ENCODE peak calls at places on chromosomes 11 and 22, in four cellular contexts. U, L, R and V are unnamed samples.

GRCh38 chr11:126990716-126991480 is 9.7 kb downstream of the KIRREL3 start:
- DNase-seq in U (no peak), R (no peak), L (peak; percentile 10), V (no peak)

GRCh38 chr11:68469642-68470041 is 9.1 kb downstream of the PPP6R3 start:
- DNase-seq in R (no peak), L (no peak), U (no peak), V (no peak)

GRCh38 chr22:31104869-31105268 is 2.5 kb downstream of the SELENOM start:
- DNase-seq in L (no peak), R (peak; percentile 43), U (no peak), V (no peak)

GRCh38 chr22:24240381-24240780 is 4.5 kb downstream of the GGT5 start:
- DNase-seq in L (peak; percentile 63), R (no peak), U (no peak), V (no peak)

GRCh38 chr11:31834237-31834636 is 23.1 kb upstream of the PAX6 start:
- DNase-seq in U (no peak), R (no peak), L (no peak), V (no peak)

GRCh38 chr11:79374707-79375106 is 66.1 kb downstream of the TENM4 start:
- DNase-seq in U (no peak), R (no peak), L (no peak), V (no peak)

GRCh38 chr11:106278391-106278790 is 200.9 kb downstream of the AASDHPPT start:
- DNase-seq in L (peak; percentile 90), R (no peak), U (no peak), V (peak; percentile 56)

GRCh38 chr11:12193515-12194336 is 83.3 kb downstream of the MICAL2 start:
- DNase-seq in U (no peak), L (no peak), R (no peak), V (no peak)

GRCh38 chr11:23961503-23962338 is 535.1 kb upstream of the LUZP2 start:
- DNase-seq in L (no peak), U (no peak), R (no peak), V (no peak)

GRCh38 chr22:47798229-47798628 is 1035.8 kb downstream of the TBC1D22A start:
- DNase-seq in R (no peak), L (no peak), U (no peak), V (no peak)

GRCh38 chr22:19208287-19208847 is 29.8 kb upstream of the SLC25A1 start:
- DNase-seq in U (no peak), L (no peak), R (no peak), V (no peak)

GRCh38 chr22:35305525-35306070 is 5.9 kb downstream of the TOM1 start:
- DNase-seq in L (no peak), R (no peak), U (no peak), V (peak; percentile 31)

GRCh38 chr11:11780843-11781242 is 60.9 kb upstream of the USP47 start:
- DNase-seq in R (no peak), L (no peak), U (no peak), V (no peak)

GRCh38 chr11:66116576-66117361 is 46.7 kb downstream of the PACS1 start:
- DNase-seq in U (no peak), L (no peak), R (peak; percentile 40), V (no peak)

GRCh38 chr11:22431074-22431473 is 92.9 kb downstream of the SLC17A6 start:
- DNase-seq in L (no peak), U (no peak), R (no peak), V (no peak)

GRCh38 chr11:12859872-12860657 is 149.1 kb upstream of the RASSF10 start:
- DNase-seq in R (no peak), L (no peak), U (no peak), V (no peak)

GRCh38 chr22:30885591-30885990 is 83.0 kb downstream of the MORC2 start:
- DNase-seq in L (no peak), R (no peak), U (no peak), V (no peak)

GRCh38 chr11:91673705-91674104 is 550.9 kb upstream of the FAT3 start:
- DNase-seq in U (no peak), L (no peak), R (no peak), V (no peak)

GRCh38 chr11:61727401-61727811 is 25.0 kb upstream of the MYRF start:
- DNase-seq in L (no peak), R (no peak), U (no peak), V (no peak)

GRCh38 chr11:79939111-79939510 is 498.3 kb upstream of the TENM4 start:
- DNase-seq in U (no peak), L (no peak), R (no peak), V (no peak)

GRCh38 chr11:104323841-104324240 is 159.9 kb upstream of the PDGFD start:
- DNase-seq in U (no peak), L (no peak), R (no peak), V (no peak)

GRCh38 chr22:43094551-43094950 is 5.4 kb upstream of the TTLL1 start:
- DNase-seq in U (no peak), R (no peak), L (no peak), V (no peak)

GRCh38 chr11:129574431-129574830 is 198.8 kb downstream of the BARX2 start:
- DNase-seq in U (no peak), L (no peak), R (no peak), V (no peak)

GRCh38 chr11:70378506-70379134 is 19.7 kb upstream of the CTTN start:
- DNase-seq in L (no peak), R (peak; percentile 15), U (no peak), V (no peak)

GRCh38 chr11:62505784-62506145 is 40.8 kb downstream of the AHNAK start:
- DNase-seq in L (no peak), U (no peak), R (no peak), V (no peak)

GRCh38 chr11:117221775-117222517 is 9.9 kb downstream of the PCSK7 start:
- DNase-seq in L (peak; percentile 94), R (no peak), U (no peak), V (no peak)

GRCh38 chr22:42343551-42344081 is 73.2 kb upstream of the TCF20 start:
- DNase-seq in L (no peak), U (no peak), R (no peak), V (no peak)

GRCh38 chr11:71342951-71343827 is 90.8 kb upstream of the SHANK2 start:
- DNase-seq in L (peak; percentile 29), U (peak; percentile 40), R (peak; percentile 45), V (no peak)

GRCh38 chr11:105968021-105968697 is 53.9 kb downstream of the MSANTD4 start:
- DNase-seq in U (no peak), R (no peak), L (no peak), V (no peak)

GRCh38 chr11:110777765-110778164 is 65.5 kb upstream of the ARHGAP20 start:
- DNase-seq in R (peak; percentile 35), U (no peak), L (peak; percentile 56), V (no peak)

GRCh38 chr11:105148241-105148640 is 8.7 kb upstream of the CARD18 start:
- DNase-seq in U (no peak), L (no peak), R (no peak), V (no peak)

GRCh38 chr11:111260761-111261160 is 15.2 kb downstream of the POU2AF2 start:
- DNase-seq in U (no peak), L (no peak), R (no peak), V (no peak)

DNA sequence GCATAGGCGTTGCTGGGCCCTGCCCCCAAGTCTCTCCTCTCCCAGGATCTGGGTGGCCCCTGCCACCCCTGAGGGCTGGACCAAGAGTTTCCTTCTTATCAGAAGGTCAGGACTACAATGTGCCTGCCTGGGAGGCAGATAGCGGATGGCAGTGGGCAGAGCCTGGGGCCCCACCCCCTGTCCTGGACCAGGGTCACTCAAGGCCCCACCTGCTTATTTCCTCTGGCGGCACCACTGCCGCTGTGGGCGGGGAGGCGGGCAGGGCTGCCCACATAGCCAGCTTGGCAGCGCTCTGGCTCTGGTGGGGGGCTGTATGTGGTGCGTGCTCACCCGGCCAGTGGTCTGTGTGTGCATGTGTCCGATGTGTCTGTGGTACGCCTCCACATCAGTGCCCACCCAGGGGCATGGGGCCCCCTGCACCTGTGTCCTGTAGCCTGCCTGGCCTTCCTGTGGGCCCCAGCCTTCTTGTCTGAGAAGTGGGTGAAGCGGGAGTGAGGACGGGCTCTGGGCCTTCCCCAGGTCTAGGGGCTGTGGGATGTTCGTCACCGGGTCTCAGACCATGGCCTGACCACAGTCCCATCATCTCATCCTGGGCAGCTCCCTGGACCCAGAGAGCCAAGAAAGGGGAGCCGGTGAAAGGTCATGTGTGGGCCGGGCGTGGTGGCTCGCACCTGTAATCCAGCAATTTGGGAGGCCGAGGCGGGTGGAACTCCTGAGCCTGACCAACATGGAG is 3.0 kb downstream of the GAS2L1 start:
- DNase-seq in U (no peak), L (no peak), R (no peak), V (no peak)
- H3K4me3 ChIP-seq in U (no peak overlapping the region), L (peak overlapping the region; percentile 40), R (no peak overlapping the region), V (peak overlapping the region; percentile 20)

DNA sequence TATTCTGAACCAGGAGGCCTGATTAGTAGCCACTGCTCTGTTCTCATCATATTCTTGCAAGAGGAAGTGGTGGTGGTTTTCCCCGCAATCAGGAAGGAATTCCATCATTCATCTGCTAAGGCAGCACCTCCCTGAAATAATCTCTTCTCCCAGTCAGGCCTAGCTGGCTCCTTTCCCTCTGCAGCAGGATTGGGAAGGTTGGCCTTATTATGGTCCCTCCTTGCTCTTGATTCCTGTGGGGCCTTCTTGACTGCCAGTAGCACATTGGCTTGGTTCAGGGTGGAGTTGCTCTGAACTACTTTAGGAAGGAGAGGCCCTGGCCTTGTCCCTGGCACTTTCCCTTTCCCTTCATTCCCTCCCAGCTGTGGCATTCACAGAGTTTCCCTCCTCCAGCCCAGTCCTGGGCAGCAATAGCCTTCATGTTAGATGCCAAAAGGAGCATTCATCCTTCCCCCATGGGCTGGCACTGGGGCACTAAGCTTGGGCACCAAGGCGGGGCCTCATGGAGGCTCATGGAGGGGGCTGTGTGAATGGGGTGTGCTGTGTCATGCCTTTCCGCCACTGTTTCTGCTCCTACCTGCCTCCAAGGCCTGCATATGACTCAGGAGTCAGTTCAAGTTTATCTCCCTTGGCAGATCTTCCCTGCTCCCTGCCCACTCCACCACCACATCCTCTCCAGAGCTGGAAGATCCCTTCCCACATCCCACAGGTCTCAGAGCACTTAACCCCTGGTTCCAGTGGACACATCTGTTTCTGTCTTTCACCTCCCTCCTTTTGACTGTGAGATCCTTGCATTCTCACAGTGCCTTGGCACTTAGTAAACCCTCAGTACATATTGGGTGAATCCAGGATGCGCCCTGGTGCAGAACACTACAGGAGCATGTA is 27.6 kb upstream of the CD44 start:
- DNase-seq in R (no peak), L (peak; percentile 91), U (no peak), V (peak; percentile 75)
- H3K4me3 ChIP-seq in R (no peak overlapping the region), L (no peak overlapping the region), U (no peak overlapping the region), V (no peak overlapping the region)

GRCh38 chr22:39520054-39520873 is at the start of gene ATF4:
- DNase-seq in U (peak; percentile 99), R (peak; percentile 100), L (peak; percentile 100), V (peak; percentile 99)

GRCh38 chr22:39518996-39519680 is 1.2 kb upstream of the ATF4 start:
- DNase-seq in U (no peak), L (no peak), R (peak; percentile 52), V (no peak)

GRCh38 chr22:39519681-39520053 is 695 bp upstream of the ATF4 start:
- DNase-seq in U (no peak), R (peak; percentile 60), L (peak; percentile 68), V (no peak)

GRCh38 chr22:39517470-39517869 is 2.9 kb upstream of the ATF4 start:
- DNase-seq in R (no peak), U (no peak), L (no peak), V (no peak)

GRCh38 chr22:39518124-39518786 is 2.1 kb upstream of the ATF4 start:
- DNase-seq in U (no peak), R (no peak), L (peak; percentile 81), V (no peak)
- H3K4me3 ChIP-seq in U (peak overlapping the region; percentile 85), R (no peak overlapping the region), L (no peak overlapping the region), V (no peak overlapping the region)

DNA sequence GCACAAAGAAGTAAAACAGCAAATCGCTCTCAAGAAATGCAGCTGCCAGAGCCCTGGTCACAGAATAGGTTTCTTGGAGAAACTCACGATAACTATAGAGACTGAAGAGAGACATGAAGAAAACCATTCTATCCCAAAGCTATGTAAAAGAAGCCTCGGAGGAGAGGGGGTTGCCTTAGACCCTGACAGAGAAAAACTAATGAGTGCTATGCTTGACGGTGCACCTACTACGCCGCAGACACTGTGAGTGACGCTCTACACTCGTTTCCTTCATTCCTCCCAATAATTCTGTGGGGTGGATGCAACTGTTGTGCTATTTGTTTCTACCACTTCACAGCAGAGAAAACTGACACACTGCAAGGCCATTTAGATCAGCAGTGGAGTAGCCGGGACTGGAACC is 121.8 kb downstream of the ETS1 start:
- DNase-seq in L (no peak), R (no peak), U (no peak), V (no peak)
- H3K4me3 ChIP-seq in L (no peak overlapping the region), R (no peak overlapping the region), U (no peak overlapping the region), V (no peak overlapping the region)